ENCODE peak calls at places on chromosomes 4 and X, in five cellular contexts. I is activated T-cell treated with anti-CD3 and anti-CD28 coated beads for 1 hour; Z is CD8-positive, alpha-beta T cell; X is WTC11; K is HT1080. M is an unnamed sample.

GRCh38 chrX:45758738-45759397 is 558.2 kb upstream of the DIPK2B start:
- DNase-seq in I (no peak), Z (peak), X (no peak), K (no peak), M (no peak)

GRCh38 chrX:153727108-153727931 is 2.7 kb downstream of the ABCD1 start:
- DNase-seq in I (no peak), Z (no peak), X (no peak), K (no peak), M (no peak)

GRCh38 chrX:84715315-84715714 is 213.1 kb upstream of the HDX start:
- DNase-seq in I (no peak), Z (no peak), X (no peak), K (no peak), M (no peak)

GRCh38 chr4:154562697-154563254 is at the start of gene FGB:
- DNase-seq in I (no peak), Z (no peak), X (no peak), K (no peak), M (no peak)

GRCh38 chrX:11575332-11575731 is 90.4 kb downstream of the ARHGAP6 start:
- DNase-seq in I (no peak), Z (no peak), X (no peak), K (no peak), M (no peak)

GRCh38 chr4:184959786-184960185 is 58.5 kb upstream of the HELT start:
- DNase-seq in I (no peak), Z (no peak), X (no peak), K (no peak), M (no peak)

GRCh38 chr4:139092271-139092670 is 76.7 kb downstream of the NOCT start:
- DNase-seq in I (no peak), Z (no peak), X (no peak), K (no peak), M (no peak)

GRCh38 chrX:10110984-10111363 is 45.8 kb upstream of the CLCN4 start:
- DNase-seq in I (peak), Z (peak), X (no peak), K (no peak), M (peak)

GRCh38 chr4:184343400-184344177 is 125.9 kb upstream of the ENPP6 start:
- DNase-seq in I (peak), Z (peak), X (peak), K (peak), M (no peak)

GRCh38 chr4:152700151-152700550 is 20.4 kb upstream of the TMEM154 start:
- DNase-seq in I (no peak), Z (no peak), X (no peak), K (no peak), M (no peak)

GRCh38 chr4:185304944-185305690 is 90.6 kb downstream of the LRP2BP start:
- DNase-seq in I (no peak), Z (peak), X (peak), K (peak), M (peak)

GRCh38 chrX:19926095-19926494 is 38.7 kb upstream of the SH3KBP1 start:
- DNase-seq in I (no peak), Z (no peak), X (no peak), K (no peak), M (no peak)

GRCh38 chrX:72243472-72243871 is 4.6 kb upstream of the ERCC6L start:
- DNase-seq in I (no peak), Z (no peak), X (no peak), K (peak), M (no peak)

GRCh38 chr4:14218641-14219040 is 591.1 kb upstream of the BOD1L1 start:
- DNase-seq in I (no peak), Z (no peak), X (no peak), K (no peak), M (no peak)

GRCh38 chr4:96063639-96064038 is 223.7 kb downstream of the PDHA2 start:
- DNase-seq in I (no peak), Z (no peak), X (no peak), K (no peak), M (no peak)

GRCh38 chr4:9825049-9825448 is 43.6 kb downstream of the DRD5 start:
- DNase-seq in I (no peak), Z (no peak), X (no peak), K (no peak), M (no peak)

GRCh38 chrX:18725316-18725943 is 18.0 kb downstream of the PPEF1 start:
- DNase-seq in I (no peak), Z (no peak), X (no peak), K (no peak), M (no peak)

GRCh38 chr4:101850698-101851097 is 60.2 kb downstream of the BANK1 start:
- DNase-seq in I (no peak), Z (no peak), X (no peak), K (no peak), M (no peak)

GRCh38 chrX:137565318-137565904 is 516 bp upstream of the ZIC3 start:
- DNase-seq in I (no peak), Z (no peak), X (no peak), K (no peak), M (no peak)

GRCh38 chr4:42915484-42915883 is 23.0 kb downstream of the GRXCR1 start:
- DNase-seq in I (no peak), Z (no peak), X (no peak), K (peak), M (no peak)

GRCh38 chr4:139585468-139585867 is 29.4 kb upstream of the SETD7 start:
- DNase-seq in I (no peak), Z (no peak), X (no peak), K (no peak), M (no peak)

GRCh38 chrX:64206556-64207162 is 1.2 kb upstream of the AMER1 start:
- DNase-seq in I (no peak), Z (no peak), X (no peak), K (no peak), M (no peak)

GRCh38 chr4:6366581-6366980 is 96.9 kb downstream of the WFS1 start:
- DNase-seq in I (no peak), Z (no peak), X (no peak), K (no peak), M (no peak)

GRCh38 chrX:9853307-9853706 is 67.1 kb downstream of the SHROOM2 start:
- DNase-seq in I (no peak), Z (no peak), X (no peak), K (no peak), M (no peak)

GRCh38 chr4:185265942-185266341 is 56.5 kb downstream of the SNX25 start:
- DNase-seq in I (no peak), Z (no peak), X (no peak), K (peak), M (no peak)

GRCh38 chrX:151031365-151031975 is 48.3 kb downstream of the HMGB3 start:
- DNase-seq in I (no peak), Z (no peak), X (no peak), K (peak), M (no peak)

GRCh38 chr4:115529126-115529525 is 415.7 kb upstream of the NDST4 start:
- DNase-seq in I (no peak), Z (no peak), X (no peak), K (no peak), M (no peak)

GRCh38 chr4:173699841-173700475 is 169.9 kb upstream of the HAND2 start:
- DNase-seq in I (no peak), Z (no peak), X (no peak), K (no peak), M (no peak)

GRCh38 chr4:73066928-73067327 is 2.6 kb downstream of the COX18 start:
- DNase-seq in I (no peak), Z (no peak), X (no peak), K (no peak), M (peak)

GRCh38 chr4:2432004-2432403 is 13.2 kb downstream of the CFAP99 start:
- DNase-seq in I (no peak), Z (no peak), X (no peak), K (no peak), M (no peak)

GRCh38 chr4:115260195-115260594 is 146.8 kb upstream of the NDST4 start:
- DNase-seq in I (no peak), Z (no peak), X (no peak), K (no peak), M (no peak)

GRCh38 chrX:152600853-152601635 is 36.7 kb upstream of the GABRQ start:
- DNase-seq in I (no peak), Z (no peak), X (no peak), K (peak), M (no peak)

GRCh38 chr4:112522389-112522788 is 6.4 kb upstream of the NEUROG2 start:
- DNase-seq in I (no peak), Z (no peak), X (no peak), K (no peak), M (no peak)

GRCh38 chr4:176383273-176384077 is 63.7 kb downstream of the SPCS3 start:
- DNase-seq in I (no peak), Z (no peak), X (no peak), K (peak), M (no peak)

GRCh38 chr4:37441231-37442061 is 196.9 kb downstream of the NWD2 start:
- DNase-seq in I (no peak), Z (no peak), X (no peak), K (peak), M (no peak)

GRCh38 chrX:129786210-129786651 is 6.5 kb downstream of the SASH3 start:
- DNase-seq in I (no peak), Z (no peak), X (no peak), K (no peak), M (no peak)

GRCh38 chr4:47662975-47663374 is 174.9 kb downstream of the CORIN start:
- DNase-seq in I (no peak), Z (peak), X (peak), K (peak), M (no peak)

GRCh38 chrX:460116-460515 is 73.4 kb upstream of the PPP2R3B start:
- DNase-seq in I (no peak), Z (no peak), X (no peak), K (no peak), M (no peak)

GRCh38 chrX:130916636-130917422 is 13.8 kb upstream of the ENOX2 start:
- DNase-seq in I (peak), Z (peak), X (peak), K (peak), M (peak)